ENCODE peak calls at places on chromosomes 4 and X, in nine cellular contexts. O, L, H, C, K, M, R, U and G are unnamed samples.

GRCh38 chr4:80446664-80447063 is 111.1 kb downstream of the CFAP299 start:
- DNase-seq in O (no peak), L (no peak), H (no peak), C (no peak), K (no peak), M (no peak), R (no peak), U (no peak), G (no peak)

GRCh38 chr4:141028024-141028529 is 105.2 kb downstream of the RNF150 start:
- DNase-seq in O (no peak), L (no peak), H (no peak), C (no peak), K (no peak), M (no peak), R (peak), U (no peak), G (peak)

GRCh38 chr4:921830-922331 is 10.2 kb downstream of the GAK start:
- DNase-seq in O (no peak), L (peak), H (no peak), C (no peak), K (no peak), M (no peak), R (peak), U (no peak), G (no peak)

GRCh38 chr4:82601242-82602015 is 39.6 kb upstream of the TMEM150C start:
- DNase-seq in O (no peak), L (no peak), H (no peak), C (no peak), K (peak), M (no peak), R (no peak), U (no peak), G (no peak)

GRCh38 chrX:101918746-101919145 is 13.1 kb downstream of the ZMAT1 start:
- DNase-seq in O (no peak), L (no peak), H (no peak), C (no peak), K (no peak), M (no peak), R (no peak), U (no peak), G (peak)

GRCh38 chr4:145840162-145840768 is 98.4 kb downstream of the ZNF827 start:
- DNase-seq in O (peak), L (peak), H (no peak), C (no peak), K (peak), M (peak), R (peak), U (peak), G (peak)

GRCh38 chr4:78691971-78692814 is 84.0 kb upstream of the BMP2K start:
- DNase-seq in O (peak), L (peak), H (no peak), C (no peak), K (no peak), M (no peak), R (peak), U (no peak), G (no peak)

GRCh38 chr4:159434496-159435241 is 331.8 kb downstream of the RAPGEF2 start:
- DNase-seq in O (no peak), L (no peak), H (no peak), C (no peak), K (peak), M (no peak), R (no peak), U (no peak), G (no peak)

GRCh38 chrX:48905090-48905790 is 6.2 kb downstream of the SLC35A2 start:
- DNase-seq in O (no peak), L (no peak), H (no peak), C (no peak), K (no peak), M (no peak), R (no peak), U (no peak), G (no peak)

GRCh38 chr4:1249731-1250526 is 999 bp upstream of the CTBP1 start:
- DNase-seq in O (no peak), L (no peak), H (peak), C (no peak), K (peak), M (peak), R (peak), U (no peak), G (no peak)

GRCh38 chr4:75048208-75048879 is 115.4 kb downstream of the PARM1 start:
- DNase-seq in O (no peak), L (no peak), H (no peak), C (no peak), K (no peak), M (no peak), R (peak), U (no peak), G (peak)

GRCh38 chrX:70336767-70337166 is 46.9 kb downstream of the KIF4A start:
- DNase-seq in O (no peak), L (no peak), H (no peak), C (no peak), K (no peak), M (peak), R (no peak), U (no peak), G (no peak)

GRCh38 chr4:45423876-45424275 is 697.5 kb upstream of the GNPDA2 start:
- DNase-seq in O (no peak), L (no peak), H (no peak), C (no peak), K (no peak), M (no peak), R (no peak), U (no peak), G (no peak)

GRCh38 chr4:101555341-101555880 is 208.1 kb upstream of the PPP3CA start:
- DNase-seq in O (no peak), L (no peak), H (no peak), C (no peak), K (no peak), M (no peak), R (no peak), U (no peak), G (no peak)

GRCh38 chrX:46628406-46629371 is 55.1 kb downstream of the CHST7 start:
- DNase-seq in O (peak), L (peak), H (no peak), C (no peak), K (peak), M (peak), R (no peak), U (no peak), G (no peak)

GRCh38 chr4:67366341-67366861 is 178.9 kb downstream of the CENPC start:
- DNase-seq in O (no peak), L (no peak), H (no peak), C (peak), K (no peak), M (no peak), R (no peak), U (no peak), G (peak)

GRCh38 chr4:20456416-20456815 is 204.7 kb downstream of the SLIT2 start:
- DNase-seq in O (no peak), L (no peak), H (no peak), C (peak), K (no peak), M (no peak), R (no peak), U (no peak), G (peak)

GRCh38 chrX:41665676-41666075 is 23.1 kb upstream of the GPR34 start:
- DNase-seq in O (no peak), L (no peak), H (no peak), C (no peak), K (no peak), M (no peak), R (no peak), U (no peak), G (no peak)